ENCODE peak calls at places on chromosome 14, in eight cellular contexts. T is DND-41; J is A549; B is prostate gland; L is CD4-positive, CD25-positive, alpha-beta regulatory T cell; V is tibial nerve; W is pancreas; I is tibial artery. F is an unnamed sample.

GRCh38 chr14:39395555-39396254 is 36.5 kb downstream of the FBXO33 start:
- DNase-seq in T (no peak), J (no peak), B (no peak), V (no peak), W (no peak), I (no peak), L (no peak), F (no peak)

GRCh38 chr14:34187061-34187460 is 236.2 kb upstream of the EGLN3 start:
- DNase-seq in I (no peak), L (no peak), B (no peak), J (no peak), T (no peak), V (no peak), W (no peak), F (no peak)

GRCh38 chr14:59238242-59238641 is 49.8 kb downstream of the DAAM1 start:
- DNase-seq in I (no peak), V (no peak), L (no peak), B (no peak), W (no peak), T (no peak), J (no peak), F (no peak)

GRCh38 chr14:34875031-34875922 is at the start of gene BAZ1A:
- DNase-seq in J (peak; percentile 95), L (peak; percentile 78), V (peak; percentile 48), B (peak; percentile 78), I (peak; percentile 82), W (peak; percentile 56), T (peak; percentile 70), F (peak; percentile 75)

GRCh38 chr14:74906923-74907620 is 16.0 kb downstream of the RPS6KL1 start:
- DNase-seq in B (no peak), J (no peak), I (no peak), L (peak; percentile 14), T (no peak), V (no peak), W (no peak), F (no peak)

GRCh38 chr14:95514131-95515079 is 2.0 kb downstream of the SYNE3 start:
- DNase-seq in J (no peak), L (no peak), B (no peak), T (no peak), I (no peak), W (no peak), V (no peak), F (peak; percentile 51)

GRCh38 chr14:75578099-75578785 is at the start of gene FLVCR2:
- DNase-seq in B (peak; percentile 86), I (peak; percentile 91), J (peak; percentile 81), V (peak; percentile 80), T (no peak), L (peak; percentile 78), W (peak; percentile 82), F (peak; percentile 89)

GRCh38 chr14:81990312-81990761 is 456.7 kb upstream of the SEL1L start:
- DNase-seq in I (no peak), B (peak; percentile 51), T (peak; percentile 43), J (peak; percentile 6), L (peak; percentile 50), V (peak; percentile 69), W (no peak), F (no peak)

GRCh38 chr14:105204206-105204930 is 23.3 kb upstream of the NUDT14 start:
- DNase-seq in V (no peak), L (no peak), B (no peak), J (no peak), T (no peak), I (no peak), W (peak; percentile 94), F (no peak)

GRCh38 chr14:24172261-24172860 is 481 bp downstream of the REC8 start:
- DNase-seq in I (no peak), W (no peak), L (no peak), J (no peak), V (no peak), T (no peak), B (no peak), F (no peak)

GRCh38 chr14:71377099-71377498 is 469.8 kb downstream of the PCNX1 start:
- DNase-seq in I (no peak), W (peak; percentile 18), B (no peak), T (no peak), V (no peak), L (no peak), J (no peak), F (no peak)

GRCh38 chr14:58476320-58476719 is 48.8 kb downstream of the KIAA0586 start:
- DNase-seq in T (no peak), B (no peak), V (no peak), W (no peak), L (no peak), I (no peak), J (no peak), F (no peak)

GRCh38 chr14:21527320-21527679 is 1.2 kb upstream of the SALL2 start:
- DNase-seq in J (no peak), I (no peak), W (no peak), B (no peak), T (no peak), L (no peak), V (no peak), F (no peak)

GRCh38 chr14:72451081-72451972 is 442.6 kb downstream of the DPF3 start:
- DNase-seq in W (no peak), J (no peak), L (peak; percentile 75), T (peak; percentile 75), V (no peak), B (no peak), I (no peak), F (no peak)
- H3K4me3 ChIP-seq in W (no peak overlapping the region), J (no peak overlapping the region), L (peak overlapping the region; percentile 45), T (peak overlapping the region; percentile 22), V (no peak overlapping the region), B (no peak overlapping the region), I (no peak overlapping the region), F (no peak overlapping the region)

DNA sequence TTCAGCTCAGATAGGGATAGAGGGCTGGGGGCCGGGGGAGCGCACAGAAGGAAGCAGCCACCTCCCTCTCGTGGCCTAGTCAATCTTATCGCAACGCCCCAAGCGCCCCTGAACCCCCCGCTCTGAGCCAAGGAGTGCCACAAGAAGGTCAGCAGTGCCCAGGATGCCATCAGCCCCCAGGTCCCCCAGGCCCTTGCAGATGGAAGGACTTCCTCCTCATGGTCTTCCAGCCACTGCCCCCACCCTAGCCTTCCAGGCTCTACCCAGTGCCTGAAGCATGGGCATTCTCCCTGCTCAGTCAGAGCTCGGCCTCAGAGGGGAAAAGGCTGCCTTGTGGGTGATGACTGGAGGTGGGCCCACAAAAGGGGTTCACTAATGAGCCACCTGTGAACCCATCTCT is 68.2 kb downstream of the BCL11B start:
- DNase-seq in T (no peak), L (no peak), B (no peak), V (no peak), J (no peak), W (no peak), I (no peak), F (no peak)
- H3K4me1 ChIP-seq in T (peaks cover 3% of the 10 kb centered on the region), L (peaks cover 100% of the 10 kb centered on the region), B (no peaks in the 10 kb centered on the region), V (no peaks in the 10 kb centered on the region), J (no peaks in the 10 kb centered on the region), W (no peaks in the 10 kb centered on the region), I (no peaks in the 10 kb centered on the region), F (no peaks in the 10 kb centered on the region)

GRCh38 chr14:51368721-51369163 is 128.7 kb downstream of the TMX1 start:
- DNase-seq in L (no peak), W (no peak), J (no peak), V (peak; percentile 73), B (no peak), T (no peak), I (no peak), F (no peak)
- H3K27ac ChIP-seq in L (no peak overlapping the region), W (no peak overlapping the region), J (no peak overlapping the region), V (peak overlapping the region; percentile 52), B (no peak overlapping the region), T (no peak overlapping the region), I (no peak overlapping the region), F (no peak overlapping the region)

GRCh38 chr14:37592288-37593274 is 2.5 kb downstream of the FOXA1 start:
- DNase-seq in I (no peak), T (no peak), W (peak; percentile 15), V (no peak), L (no peak), J (no peak), B (no peak), F (no peak)
- H3K4me3 ChIP-seq in I (no peak overlapping the region), T (no peak overlapping the region), W (no peak overlapping the region), V (no peak overlapping the region), L (no peak overlapping the region), J (peak overlapping the region; percentile 92), B (peak overlapping the region; percentile 63), F (no peak overlapping the region)

GRCh38 chr14:50345891-50346422 is 33.8 kb downstream of the DMAC2L start:
- DNase-seq in L (no peak), I (no peak), J (no peak), V (no peak), W (no peak), T (no peak), B (no peak), F (no peak)

GRCh38 chr14:50344831-50345563 is 32.9 kb downstream of the DMAC2L start:
- DNase-seq in V (no peak), J (no peak), T (no peak), W (no peak), L (no peak), I (no peak), B (peak; percentile 40), F (no peak)

GRCh38 chr14:50344116-50344775 is 32.1 kb downstream of the DMAC2L start:
- DNase-seq in J (no peak), L (peak; percentile 56), B (no peak), I (no peak), T (no peak), V (no peak), W (no peak), F (no peak)

GRCh38 chr14:50348933-50349332 is 36.8 kb downstream of the DMAC2L start:
- DNase-seq in I (no peak), V (no peak), B (no peak), W (no peak), T (no peak), J (no peak), L (no peak), F (no peak)

DNA sequence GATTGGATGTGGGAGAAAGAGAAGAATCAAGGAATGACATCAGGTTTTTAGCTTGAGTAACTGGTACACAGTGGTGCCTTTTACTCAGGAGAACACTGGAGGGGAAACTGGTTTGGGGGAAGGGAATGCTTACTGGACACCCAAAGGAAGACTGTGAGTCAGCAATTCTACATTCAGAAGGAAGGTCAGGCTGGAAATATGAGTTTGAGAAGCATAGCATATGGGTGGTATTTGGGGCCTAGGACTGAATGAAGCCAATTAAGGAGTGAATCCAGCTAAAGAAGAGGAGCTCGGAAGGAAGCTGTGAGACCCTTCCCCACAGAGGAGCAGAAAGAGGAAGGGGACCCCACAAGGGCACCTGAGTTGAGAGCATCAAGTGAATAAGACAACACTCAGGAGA is 35.4 kb downstream of the DMAC2L start:
- DNase-seq in L (no peak), V (no peak), B (no peak), J (no peak), I (no peak), W (no peak), T (no peak), F (no peak)
- H3K4me1 ChIP-seq in L (no peaks in the 10 kb centered on the region), V (no peaks in the 10 kb centered on the region), B (peaks cover 13% of the 10 kb centered on the region), J (peaks cover 16% of the 10 kb centered on the region), I (peaks cover 12% of the 10 kb centered on the region), W (no peaks in the 10 kb centered on the region), T (no peaks in the 10 kb centered on the region), F (no peaks in the 10 kb centered on the region)